ENCODE peak calls at places on chromosomes 7 and 10, in seven cellular contexts. Y is ovary; V is AG10803; Z is CD8-positive, alpha-beta T cell; F is HCT116; U is adipocyte; W is testis. L is an unnamed sample.

GRCh38 chr10:92816106-92816505 is 32.2 kb upstream of the EXOC6 start:
- DNase-seq in U (peak), Z (no peak), F (no peak), V (peak), Y (no peak), W (no peak), L (no peak)

GRCh38 chr10:34637419-34637911 is 177.6 kb downstream of the PARD3 start:
- DNase-seq in W (peak), U (peak), Y (peak), F (peak), V (no peak), Z (peak), L (peak)

GRCh38 chr10:62617702-62618451 is 186.6 kb upstream of the ADO start:
- DNase-seq in V (no peak), F (no peak), W (no peak), Z (no peak), Y (no peak), U (no peak), L (no peak)

GRCh38 chr7:151472644-151473380 is 32.9 kb upstream of the CRYGN start:
- DNase-seq in Y (no peak), W (no peak), U (no peak), V (no peak), F (no peak), Z (no peak), L (no peak)

GRCh38 chr10:24872049-24872789 is 80.2 kb downstream of the PRTFDC1 start:
- DNase-seq in V (no peak), F (no peak), Y (no peak), Z (no peak), W (no peak), U (no peak), L (no peak)

GRCh38 chr7:105932835-105933477 is 30.1 kb upstream of the CDHR3 start:
- DNase-seq in Y (no peak), F (no peak), W (no peak), U (peak), Z (no peak), V (peak), L (no peak)

GRCh38 chr7:130960208-130960988 is 226.4 kb upstream of the KLF14 start:
- DNase-seq in W (no peak), V (peak), Z (no peak), Y (no peak), U (peak), F (peak), L (no peak)

GRCh38 chr10:113269333-113269732 is 283.5 kb upstream of the HABP2 start:
- DNase-seq in F (no peak), U (no peak), Z (no peak), W (no peak), Y (no peak), V (no peak), L (no peak)

GRCh38 chr10:73590881-73591577 is at the start of gene USP54:
- DNase-seq in Y (no peak), U (peak), F (peak), W (peak), V (peak), Z (no peak), L (no peak)

GRCh38 chr7:155824195-155824915 is 12.1 kb upstream of the SHH start:
- DNase-seq in U (no peak), Z (no peak), W (no peak), F (no peak), V (no peak), Y (no peak), L (no peak)

GRCh38 chr7:158272091-158272490 is 315.5 kb downstream of the PTPRN2 start:
- DNase-seq in U (no peak), W (no peak), F (no peak), Y (no peak), V (no peak), Z (no peak), L (no peak)

GRCh38 chr10:16967866-16968721 is 150.9 kb upstream of the RSU1 start:
- DNase-seq in U (peak), V (peak), Z (no peak), W (peak), F (peak), Y (peak), L (no peak)

GRCh38 chr7:24401628-24402593 is 117.9 kb downstream of the NPY start:
- DNase-seq in V (peak), W (no peak), U (peak), F (peak), Y (no peak), Z (no peak), L (no peak)

GRCh38 chr10:129531195-129531968 is 64.3 kb downstream of the MGMT start:
- DNase-seq in W (no peak), V (peak), Y (no peak), F (peak), U (peak), Z (no peak), L (no peak)

GRCh38 chr7:10708447-10708846 is 265.2 kb upstream of the PHF14 start:
- DNase-seq in V (no peak), F (peak), U (no peak), Y (no peak), Z (no peak), W (peak), L (no peak)

GRCh38 chr10:114316744-114317143 is 77.7 kb downstream of the VWA2 start:
- DNase-seq in W (no peak), Z (no peak), V (no peak), F (no peak), U (no peak), Y (no peak), L (no peak)

GRCh38 chr7:105862770-105863169 is 13.6 kb downstream of the ATXN7L1 start:
- DNase-seq in V (no peak), Y (no peak), F (no peak), U (no peak), W (no peak), Z (no peak), L (no peak)

GRCh38 chr7:68964060-68964459 is 634.2 kb upstream of the AUTS2 start:
- DNase-seq in W (no peak), V (peak), Z (no peak), Y (no peak), U (peak), F (no peak), L (no peak)

GRCh38 chr7:7641129-7641663 is 644 bp downstream of the UMAD1 start:
- DNase-seq in V (peak), Z (no peak), U (peak), Y (no peak), W (peak), F (peak), L (no peak)

GRCh38 chr10:63720072-63720537 is 198.9 kb downstream of the REEP3 start:
- DNase-seq in Z (peak), V (peak), W (peak), Y (no peak), U (peak), F (peak), L (no peak)

GRCh38 chr10:51156913-51157312 is 82.6 kb downstream of the PRKG1 start:
- DNase-seq in F (no peak), W (no peak), Z (no peak), Y (no peak), V (peak), U (peak), L (no peak)

GRCh38 chr10:111203615-111204014 is 126.8 kb downstream of the ADRA2A start:
- DNase-seq in Z (no peak), V (no peak), U (no peak), W (peak), F (no peak), Y (no peak), L (peak)

GRCh38 chr10:7419998-7420397 is 9.2 kb upstream of the SFMBT2 start:
- DNase-seq in Y (no peak), V (no peak), Z (no peak), U (no peak), W (no peak), F (no peak), L (no peak)

GRCh38 chr10:43259248-43259980 is 7.5 kb downstream of the RASGEF1A start:
- DNase-seq in V (no peak), Y (no peak), F (no peak), W (no peak), Z (no peak), U (no peak), L (no peak)

DNA sequence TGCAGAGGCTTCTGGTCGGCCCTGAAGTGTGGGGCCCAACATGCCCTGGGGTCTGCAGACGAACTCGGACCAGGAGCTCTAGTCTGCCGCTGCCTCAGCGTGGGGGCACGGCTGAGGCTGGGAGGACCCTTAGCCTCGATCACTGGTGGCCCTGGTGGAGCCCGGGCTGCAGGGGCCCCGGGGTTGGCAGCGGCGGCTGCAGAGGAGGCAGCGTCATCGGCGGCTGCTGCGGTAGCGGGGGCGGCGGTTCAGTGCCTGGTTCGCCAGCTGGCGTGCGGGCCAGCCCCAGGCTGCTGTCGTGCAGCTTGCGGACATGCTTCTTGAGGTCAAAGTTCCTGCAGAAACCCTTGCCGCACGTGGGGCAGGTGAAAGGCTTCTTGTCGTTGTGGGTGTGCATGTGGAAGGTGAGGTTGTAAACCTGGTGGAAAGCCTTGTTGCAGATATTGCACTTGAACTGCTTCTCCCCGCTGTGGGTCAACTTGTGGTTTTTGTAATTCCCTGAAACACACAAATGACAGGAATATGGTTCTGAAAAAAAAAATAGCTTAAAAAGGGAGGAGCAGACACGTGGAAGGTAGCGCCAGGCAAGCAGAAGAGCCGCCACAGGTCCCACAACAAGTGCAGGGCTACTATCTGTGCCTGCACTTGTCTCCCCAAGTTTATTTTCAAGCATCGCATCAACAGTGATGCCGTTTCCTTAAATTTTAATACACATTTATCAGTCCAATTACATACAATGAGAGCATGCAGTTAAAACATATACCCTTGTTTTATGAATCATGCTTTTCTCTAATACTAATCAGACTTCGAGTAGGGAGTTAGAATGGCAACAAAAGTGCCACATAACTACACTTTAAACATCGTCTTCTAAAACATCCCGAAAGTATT is 2.4 kb downstream of the FEZF1 start:
- DNase-seq in Y (no peak), F (no peak), W (no peak), V (no peak), U (no peak), Z (no peak), L (no peak)
- H3K4me3 ChIP-seq in Y (no peak), F (no peak), W (no peak), V (no peak), U (no peak), Z (no peak), L (no peak)

DNA sequence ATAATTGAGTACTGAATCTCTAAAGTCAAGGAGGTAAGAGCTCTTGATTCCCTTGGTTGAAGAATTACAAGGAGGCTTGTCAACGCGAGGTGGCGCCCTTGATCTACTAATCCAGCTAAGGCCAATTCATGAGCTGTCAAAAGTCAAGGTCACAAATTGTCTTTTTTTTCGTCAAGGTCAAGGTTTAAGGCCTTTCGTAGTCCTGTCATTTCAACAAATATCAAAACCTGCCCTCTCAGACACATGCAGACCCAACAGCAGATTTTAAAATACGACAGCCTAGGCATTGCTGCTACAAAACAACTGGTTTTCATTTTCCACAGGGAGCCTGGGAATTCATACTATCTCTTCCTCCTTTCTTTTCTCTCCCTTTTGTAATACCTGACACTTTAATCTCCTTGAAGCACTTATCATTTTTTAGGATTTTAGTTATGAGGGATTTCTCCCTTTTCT is 3.6 kb downstream of the HOXA13 start:
- DNase-seq in W (peak), F (no peak), U (peak), V (peak), Y (peak), Z (peak), L (peak)
- H3K4me3 ChIP-seq in W (no peak), F (no peak), U (no peak), V (no peak), Y (no peak), Z (no peak), L (no peak)

DNA sequence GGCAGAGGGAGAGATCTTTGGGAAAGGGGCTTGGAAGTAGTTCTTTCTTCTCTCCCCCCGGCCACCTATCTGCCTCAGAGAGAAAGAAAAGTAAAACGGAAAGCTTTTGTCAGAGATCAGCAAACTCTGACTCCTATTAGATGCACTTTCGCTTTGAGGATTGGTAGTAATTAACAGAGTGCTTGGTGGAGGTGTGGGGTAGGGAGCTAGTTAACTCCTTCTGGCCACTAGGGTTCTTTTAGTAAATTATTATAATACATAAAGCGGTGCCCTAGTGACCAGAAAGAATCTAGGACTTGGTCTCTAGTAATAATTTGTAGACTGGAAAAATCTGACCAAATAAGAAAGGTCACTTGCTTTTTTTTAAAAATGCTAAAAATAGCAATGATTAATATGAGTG is 54.6 kb downstream of the CPVL start:
- DNase-seq in F (no peak), Y (no peak), V (no peak), U (peak), Z (no peak), W (no peak), L (no peak)
- H3K4me3 ChIP-seq in F (no peak), Y (peak), V (peak), U (peak), Z (no peak), W (peak), L (peak)

GRCh38 chr7:128381161-128381821 is 19.8 kb upstream of the PRRT4 start:
- DNase-seq in Y (no peak), F (peak), U (no peak), W (peak), Z (no peak), V (no peak), L (no peak)
- H3K4me3 ChIP-seq in Y (no peak), F (no peak), U (no peak), W (no peak), Z (no peak), V (no peak), L (no peak)

DNA sequence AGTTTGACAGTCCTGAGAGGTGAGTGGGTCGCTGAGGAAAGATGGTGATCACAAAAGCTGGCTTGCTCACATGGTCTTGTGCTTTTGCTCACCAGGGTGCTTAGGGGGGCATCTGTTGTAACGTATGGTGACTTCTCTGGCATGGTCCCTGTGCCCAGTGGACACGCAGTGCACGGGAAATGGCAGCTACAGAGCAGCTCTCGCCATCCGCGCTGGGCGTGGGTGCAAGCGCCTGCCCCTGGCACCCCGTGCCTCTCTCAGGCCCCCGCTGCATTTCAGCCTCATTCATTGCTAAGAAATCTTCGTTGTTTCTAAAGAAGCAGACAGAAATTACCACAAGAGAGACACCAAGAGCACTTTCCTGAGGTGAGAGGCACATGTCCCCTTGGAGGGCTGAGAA is 101.2 kb downstream of the FANK1 start:
- DNase-seq in U (no peak), V (no peak), Z (no peak), F (no peak), W (no peak), Y (no peak), L (no peak)
- H3K4me3 ChIP-seq in U (no peak), V (no peak), Z (no peak), F (no peak), W (no peak), Y (no peak), L (no peak)